ENCODE peak calls at places on chromosomes 12 and 14, in six cellular contexts. D is IMR-90, N is H9, Q is GM23338, F is SK-N-SH, P is astrocyte. W is an unnamed sample.

GRCh38 chr14:67071506-67071905 is 117.7 kb upstream of the GARIN2 start:
- DNase-seq in D (no peak), N (no peak), Q (no peak), F (no peak), P (no peak), W (no peak)

GRCh38 chr14:71852201-71852600 is 80.0 kb upstream of the RGS6 start:
- DNase-seq in D (no peak), N (no peak), Q (no peak), F (no peak), P (no peak), W (no peak)

GRCh38 chr14:62168564-62169155 is 406.4 kb downstream of the SNAPC1 start:
- DNase-seq in D (no peak), N (no peak), Q (peak), F (no peak), P (no peak), W (no peak)

GRCh38 chr12:28409892-28410291 is 219.6 kb downstream of the CCDC91 start:
- DNase-seq in D (peak), N (no peak), Q (no peak), F (no peak), P (peak), W (peak)

GRCh38 chr12:92141585-92142244 is 3.9 kb downstream of the BTG1 start:
- DNase-seq in D (no peak), N (no peak), Q (peak), F (no peak), P (no peak), W (peak)

GRCh38 chr12:84247931-84248330 is 664.7 kb downstream of the SLC6A15 start:
- DNase-seq in D (no peak), N (no peak), Q (no peak), F (no peak), P (no peak), W (no peak)

GRCh38 chr14:93040443-93040842 is 75.3 kb downstream of the ITPK1 start:
- DNase-seq in D (no peak), N (no peak), Q (no peak), F (no peak), P (no peak), W (no peak)

GRCh38 chr12:53093777-53094393 is 3.6 kb upstream of the IGFBP6 start:
- DNase-seq in D (peak), N (no peak), Q (no peak), F (no peak), P (no peak), W (no peak)

GRCh38 chr14:71586131-71586893 is 345.9 kb upstream of the RGS6 start:
- DNase-seq in D (peak), N (no peak), Q (peak), F (peak), P (peak), W (peak)

GRCh38 chr12:106018286-106018685 is 120.5 kb downstream of the NUAK1 start:
- DNase-seq in D (no peak), N (no peak), Q (peak), F (no peak), P (peak), W (no peak)

GRCh38 chr12:75099215-75099614 is 110.4 kb downstream of the KCNC2 start:
- DNase-seq in D (no peak), N (no peak), Q (no peak), F (no peak), P (peak), W (peak)

GRCh38 chr12:124532331-124532750 is 35.1 kb downstream of the NCOR2 start:
- DNase-seq in D (no peak), N (no peak), Q (peak), F (peak), P (no peak), W (no peak)

GRCh38 chr14:41362134-41362533 is 244.5 kb upstream of the LRFN5 start:
- DNase-seq in D (no peak), N (no peak), Q (peak), F (no peak), P (no peak), W (no peak)

GRCh38 chr12:40117818-40118217 is 11.9 kb upstream of the SLC2A13 start:
- DNase-seq in D (no peak), N (no peak), Q (no peak), F (no peak), P (no peak), W (no peak)

GRCh38 chr14:104604461-104605449 is at the start of gene TMEM179:
- DNase-seq in D (peak), N (peak), Q (peak), F (peak), P (no peak), W (peak)

GRCh38 chr12:53254816-53255545 is 13.1 kb upstream of the ESPL1 start:
- DNase-seq in D (no peak), N (no peak), Q (no peak), F (no peak), P (no peak), W (no peak)

GRCh38 chr12:78792052-78792698 is 72.4 kb upstream of the SYT1 start:
- DNase-seq in D (no peak), N (no peak), Q (no peak), F (no peak), P (no peak), W (no peak)

GRCh38 chr14:73235531-73236155 is 1.7 kb upstream of the PAPLN start:
- DNase-seq in D (no peak), N (peak), Q (peak), F (no peak), P (no peak), W (no peak)

GRCh38 chr12:132726386-132726785 is 15.7 kb downstream of the PGAM5 start:
- DNase-seq in D (no peak), N (no peak), Q (no peak), F (no peak), P (no peak), W (no peak)

GRCh38 chr12:122788387-122788786 is 14.0 kb downstream of the CCDC62 start:
- DNase-seq in D (peak), N (no peak), Q (no peak), F (no peak), P (peak), W (peak)

GRCh38 chr12:108772247-108772646 is 40.9 kb upstream of the CORO1C start:
- DNase-seq in D (no peak), N (no peak), Q (peak), F (no peak), P (no peak), W (no peak)

GRCh38 chr14:98893675-98894074 is 378.3 kb downstream of the BCL11B start:
- DNase-seq in D (no peak), N (no peak), Q (no peak), F (no peak), P (peak), W (peak)

GRCh38 chr14:50783542-50783941 is 47.4 kb downstream of the NIN start:
- DNase-seq in D (no peak), N (no peak), Q (no peak), F (no peak), P (no peak), W (no peak)

GRCh38 chr12:99111600-99111999 is 466.5 kb downstream of the APAF1 start:
- DNase-seq in D (no peak), N (no peak), Q (peak), F (no peak), P (no peak), W (no peak)

GRCh38 chr12:70691018-70691672 is 53.9 kb upstream of the PTPRB start:
- DNase-seq in D (peak), N (no peak), Q (no peak), F (no peak), P (peak), W (no peak)

GRCh38 chr12:122834229-122834920 is 882 bp upstream of the HIP1R start:
- DNase-seq in D (peak), N (peak), Q (peak), F (peak), P (no peak), W (peak)

GRCh38 chr12:40104461-40105264 is 1.2 kb downstream of the SLC2A13 start:
- DNase-seq in D (peak), N (no peak), Q (peak), F (no peak), P (no peak), W (peak)

GRCh38 chr14:44564908-44565307 is 57.8 kb upstream of the FSCB start:
- DNase-seq in D (peak), N (no peak), Q (no peak), F (no peak), P (peak), W (peak)

GRCh38 chr14:86072134-86072894 is 542.4 kb downstream of the FLRT2 start:
- DNase-seq in D (no peak), N (no peak), Q (no peak), F (no peak), P (no peak), W (no peak)

GRCh38 chr14:102828201-102828600 is 51.0 kb downstream of the TRAF3 start:
- DNase-seq in D (no peak), N (no peak), Q (no peak), F (no peak), P (no peak), W (no peak)

GRCh38 chr12:57340104-57340503 is 89.1 kb upstream of the STAC3 start:
- DNase-seq in D (peak), N (no peak), Q (peak), F (no peak), P (peak), W (no peak)

GRCh38 chr12:46675736-46676135 is 150.1 kb downstream of the SLC38A4 start:
- DNase-seq in D (peak), N (no peak), Q (peak), F (peak), P (peak), W (peak)

GRCh38 chr12:49089831-49090773 is 4.5 kb downstream of the DHH start:
- DNase-seq in D (peak), N (peak), Q (peak), F (peak), P (peak), W (peak)

GRCh38 chr12:96212456-96213375 is 18.5 kb downstream of the ELK3 start:
- DNase-seq in D (no peak), N (no peak), Q (no peak), F (no peak), P (no peak), W (no peak)

GRCh38 chr12:69676257-69677012 is 22.7 kb downstream of the BEST3 start:
- DNase-seq in D (peak), N (no peak), Q (peak), F (no peak), P (no peak), W (no peak)

GRCh38 chr12:92640686-92641085 is 62.1 kb upstream of the PLEKHG7 start:
- DNase-seq in D (peak), N (no peak), Q (no peak), F (no peak), P (no peak), W (no peak)

DNA sequence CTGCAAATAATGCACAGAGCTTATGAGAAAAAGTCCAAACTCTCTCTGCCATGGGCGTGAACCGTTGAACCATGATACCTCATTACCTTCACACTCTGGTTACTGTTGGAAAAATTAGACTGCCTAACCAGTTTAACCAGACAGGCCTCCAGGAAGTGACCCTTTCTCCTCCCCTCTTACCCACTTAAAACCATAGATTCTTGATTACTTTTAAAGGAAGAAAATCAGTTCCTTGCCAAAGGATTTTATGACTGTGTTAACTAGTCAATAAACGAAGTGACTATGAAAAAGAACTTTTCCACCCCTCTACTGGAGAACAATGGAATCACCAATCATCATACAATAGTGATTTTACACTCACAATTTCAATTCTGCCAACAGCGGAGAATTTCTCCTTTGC is 254.0 kb upstream of the ATP2B1 start:
- DNase-seq in D (no peak), N (no peak), Q (no peak), F (no peak), P (no peak), W (no peak)
- TF ChIP-seq CTCF in D (no peak), N (peak), Q (peak), F (peak), P (peak), W (peak)

GRCh38 chr14:100285913-100286400 is 20.3 kb downstream of the SLC25A29 start:
- DNase-seq in D (no peak), N (no peak), Q (no peak), F (no peak), P (no peak), W (no peak)
- H3K27ac ChIP-seq in D (no peak), N (no peak), Q (no peak), F (no peak), P (no peak), W (no peak)

GRCh38 chr14:46985529-46986137 is 334.1 kb upstream of the RPL10L start:
- DNase-seq in D (no peak), N (no peak), Q (peak), F (no peak), P (peak), W (peak)
- H3K4me2 ChIP-seq in D (no peak), N (no peak), Q (no peak), F (no peak), P (peak), W (no peak)

GRCh38 chr12:51869931-51870330 is 18.0 kb upstream of the ANKRD33 start:
- DNase-seq in D (no peak), N (no peak), Q (no peak), F (no peak), P (no peak), W (no peak)

GRCh38 chr12:51869490-51869865 is 18.4 kb upstream of the ANKRD33 start:
- DNase-seq in D (no peak), N (no peak), Q (peak), F (no peak), P (no peak), W (no peak)

GRCh38 chr12:51867796-51868428 is 19.4 kb upstream of the FIGNL2 start:
- DNase-seq in D (no peak), N (no peak), Q (no peak), F (no peak), P (no peak), W (no peak)

GRCh38 chr12:51871126-51871525 is 16.8 kb upstream of the ANKRD33 start:
- DNase-seq in D (no peak), N (no peak), Q (no peak), F (no peak), P (no peak), W (no peak)

DNA sequence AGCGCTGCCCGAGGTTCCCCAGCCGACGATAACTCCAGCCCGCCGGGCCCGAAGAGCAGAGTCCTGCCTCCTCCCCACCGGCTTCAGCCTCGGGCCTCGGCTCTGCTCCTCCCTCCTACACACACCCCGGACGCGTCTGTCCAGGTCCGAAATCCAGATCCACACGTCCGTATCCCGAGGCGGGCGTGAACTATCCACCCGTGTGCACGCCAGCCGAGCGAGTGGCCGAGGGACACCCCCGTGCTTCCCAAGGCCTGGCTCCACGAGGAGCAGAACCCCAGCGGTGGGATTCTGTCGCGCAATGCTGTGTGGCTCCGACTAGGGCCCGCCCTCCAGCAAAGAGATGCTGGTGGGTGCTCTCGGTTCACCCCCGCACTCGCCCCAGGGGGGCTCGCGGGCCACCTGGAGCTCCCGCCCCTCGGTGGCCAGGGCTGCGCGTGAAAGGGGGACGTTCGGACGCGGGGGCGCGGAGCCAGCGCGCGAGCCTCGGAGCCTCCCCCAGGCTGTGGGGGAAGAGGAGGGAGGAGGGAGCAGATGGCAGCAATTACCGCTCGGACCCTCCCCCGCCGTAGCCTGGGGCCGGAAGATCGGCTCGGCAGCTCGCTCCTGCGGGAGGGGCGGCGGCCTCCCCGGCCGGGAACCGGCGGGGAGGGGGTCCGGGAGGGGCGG is 18.9 kb upstream of the ANKRD33 start:
- DNase-seq in D (no peak), N (no peak), Q (peak), F (peak), P (no peak), W (no peak)
- TF ChIP-seq CTCF in D (no peak), N (peak), Q (no peak), F (no peak), P (no peak), W (no peak)

GRCh38 chr12:131003676-131004075 is 50.0 kb downstream of the ADGRD1 start:
- DNase-seq in D (no peak), N (no peak), Q (no peak), F (no peak), P (no peak), W (no peak)

GRCh38 chr12:131003036-131003435 is 49.3 kb downstream of the ADGRD1 start:
- DNase-seq in D (no peak), N (no peak), Q (no peak), F (no peak), P (no peak), W (no peak)

GRCh38 chr12:131004166-131004565 is 50.5 kb downstream of the ADGRD1 start:
- DNase-seq in D (no peak), N (no peak), Q (no peak), F (no peak), P (no peak), W (no peak)

GRCh38 chr12:131001493-131001892 is 47.8 kb downstream of the ADGRD1 start:
- DNase-seq in D (no peak), N (no peak), Q (no peak), F (no peak), P (no peak), W (no peak)

DNA sequence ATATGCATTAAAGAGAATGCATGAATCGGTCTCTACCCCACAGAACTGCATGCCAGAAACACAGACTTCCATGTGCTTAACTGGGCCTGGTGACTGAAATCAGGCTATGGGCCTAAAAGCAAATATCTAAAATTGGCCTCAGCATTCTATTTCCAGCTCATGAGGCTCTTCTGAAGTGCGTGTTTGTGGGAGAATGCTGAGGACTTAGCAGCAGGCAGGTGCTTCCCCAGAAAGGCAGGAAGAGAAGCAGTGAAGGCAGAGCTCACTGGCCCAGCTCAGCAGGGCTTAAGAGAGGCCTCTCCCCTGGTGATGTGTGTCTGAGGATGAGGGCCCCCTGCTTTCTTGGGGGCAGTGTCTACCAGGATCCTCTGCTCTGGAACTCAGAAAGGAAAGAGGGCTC is 48.6 kb downstream of the ADGRD1 start:
- DNase-seq in D (no peak), N (no peak), Q (no peak), F (no peak), P (no peak), W (no peak)
- H3K27ac ChIP-seq in D (no peak), N (no peak), Q (no peak), F (no peak), P (no peak), W (no peak)

GRCh38 chr12:26750531-26751171 is 82.3 kb downstream of the ITPR2 start:
- DNase-seq in D (no peak), N (no peak), Q (no peak), F (no peak), P (no peak), W (no peak)

GRCh38 chr12:26748412-26748740 is 84.6 kb downstream of the ITPR2 start:
- DNase-seq in D (no peak), N (no peak), Q (no peak), F (no peak), P (no peak), W (no peak)

GRCh38 chr12:26748741-26749431 is 84.1 kb downstream of the ITPR2 start:
- DNase-seq in D (peak), N (no peak), Q (no peak), F (no peak), P (peak), W (peak)

GRCh38 chr12:26751179-26751578 is 81.8 kb downstream of the ITPR2 start:
- DNase-seq in D (no peak), N (no peak), Q (no peak), F (no peak), P (no peak), W (no peak)

DNA sequence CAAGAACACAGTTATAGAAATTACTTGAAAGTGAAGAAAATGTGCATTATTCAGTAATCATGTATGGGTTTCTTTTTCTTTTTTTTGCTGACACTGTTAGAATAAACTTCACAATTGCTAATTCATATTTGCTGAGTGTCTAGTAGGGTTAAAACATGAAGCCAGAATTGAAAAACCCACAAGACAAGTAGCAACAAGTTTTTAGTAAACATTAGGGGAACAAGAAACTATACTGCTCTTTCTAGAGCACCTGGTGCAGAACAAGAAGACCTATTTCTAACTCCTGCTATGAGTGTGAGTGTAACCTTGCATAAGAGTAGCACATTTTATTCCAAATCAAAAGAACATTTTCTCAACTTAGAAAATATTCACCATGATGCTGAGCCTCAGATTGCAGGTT is 83.2 kb downstream of the ITPR2 start:
- DNase-seq in D (no peak), N (no peak), Q (no peak), F (no peak), P (no peak), W (peak)
- H3K4me2 ChIP-seq in D (no peak), N (no peak), Q (no peak), F (peak), P (no peak), W (peak)

GRCh38 chr12:27382126-27382795 is 49.6 kb downstream of the BMAL2 start:
- DNase-seq in D (no peak), N (no peak), Q (no peak), F (no peak), P (no peak), W (no peak)
- TF ChIP-seq CTCF in D (no peak), N (no peak), Q (no peak), F (no peak), P (no peak), W (no peak)

GRCh38 chr12:104816845-104817503 is 141.1 kb downstream of the SLC41A2 start:
- DNase-seq in D (peak), N (no peak), Q (no peak), F (no peak), P (no peak), W (peak)
- H3K27ac ChIP-seq in D (no peak), N (no peak), Q (no peak), F (no peak), P (no peak), W (no peak)

GRCh38 chr12:25058012-25058411 is 109.1 kb upstream of the BCAT1 start:
- DNase-seq in D (no peak), N (no peak), Q (no peak), F (no peak), P (no peak), W (no peak)

GRCh38 chr12:25056486-25057130 is 107.7 kb upstream of the BCAT1 start:
- DNase-seq in D (no peak), N (no peak), Q (no peak), F (no peak), P (no peak), W (peak)

GRCh38 chr12:25054783-25055144 is 105.9 kb upstream of the BCAT1 start:
- DNase-seq in D (peak), N (no peak), Q (no peak), F (no peak), P (peak), W (peak)

GRCh38 chr12:25054076-25054782 is 105.3 kb upstream of the BCAT1 start:
- DNase-seq in D (no peak), N (no peak), Q (no peak), F (no peak), P (peak), W (peak)

GRCh38 chr12:25056011-25056410 is 107.1 kb upstream of the BCAT1 start:
- DNase-seq in D (no peak), N (no peak), Q (no peak), F (no peak), P (no peak), W (peak)
- H3K4me2 ChIP-seq in D (no peak), N (no peak), Q (no peak), F (no peak), P (no peak), W (peak)